ENCODE peak calls at places on chromosomes 16 and 17, in five cellular contexts. One of them, this sample, is unnamed.

GRCh38 chr17:37643829-37644228 is 583 bp upstream of the DDX52 start:
- DNase-seq in heart right ventricle: no peak
- DNase-seq in mucosa of descending colon: no peak
- DNase-seq in hepatocyte: peak
- DNase-seq in choroid plexus epithelial cell: no peak
- DNase-seq in this sample: no peak

GRCh38 chr17:76983075-76983411 is 114.8 kb downstream of the MGAT5B start:
- DNase-seq in heart right ventricle: no peak
- DNase-seq in mucosa of descending colon: no peak
- DNase-seq in hepatocyte: no peak
- DNase-seq in choroid plexus epithelial cell: no peak
- DNase-seq in this sample: no peak

GRCh38 chr17:39213852-39214251 is 11.9 kb downstream of the STAC2 start:
- DNase-seq in heart right ventricle: no peak
- DNase-seq in mucosa of descending colon: no peak
- DNase-seq in hepatocyte: peak
- DNase-seq in choroid plexus epithelial cell: peak
- DNase-seq in this sample: no peak

GRCh38 chr17:38674013-38674748 is 576 bp downstream of the EPOP start:
- DNase-seq in heart right ventricle: peak
- DNase-seq in mucosa of descending colon: peak
- DNase-seq in hepatocyte: peak
- DNase-seq in choroid plexus epithelial cell: no peak
- DNase-seq in this sample: no peak

GRCh38 chr16:64656471-64656870 is 465.4 kb downstream of the CDH11 start:
- DNase-seq in heart right ventricle: no peak
- DNase-seq in mucosa of descending colon: no peak
- DNase-seq in hepatocyte: no peak
- DNase-seq in choroid plexus epithelial cell: peak
- DNase-seq in this sample: no peak

GRCh38 chr16:64136314-64136713 is 985.5 kb downstream of the CDH11 start:
- DNase-seq in heart right ventricle: no peak
- DNase-seq in mucosa of descending colon: no peak
- DNase-seq in hepatocyte: no peak
- DNase-seq in choroid plexus epithelial cell: no peak
- DNase-seq in this sample: no peak

GRCh38 chr17:53626286-53626685 is 196.4 kb upstream of the KIF2B start:
- DNase-seq in heart right ventricle: no peak
- DNase-seq in mucosa of descending colon: no peak
- DNase-seq in hepatocyte: peak
- DNase-seq in choroid plexus epithelial cell: peak
- DNase-seq in this sample: peak

GRCh38 chr16:67398546-67399217 is 5.4 kb upstream of the TPPP3 start:
- DNase-seq in heart right ventricle: no peak
- DNase-seq in mucosa of descending colon: no peak
- DNase-seq in hepatocyte: no peak
- DNase-seq in choroid plexus epithelial cell: no peak
- DNase-seq in this sample: no peak

GRCh38 chr17:17439971-17440843 is 36.6 kb upstream of the MED9 start:
- DNase-seq in heart right ventricle: peak
- DNase-seq in mucosa of descending colon: peak
- DNase-seq in hepatocyte: peak
- DNase-seq in choroid plexus epithelial cell: peak
- DNase-seq in this sample: peak

GRCh38 chr16:12157510-12158093 is 181.1 kb downstream of the SNX29 start:
- DNase-seq in heart right ventricle: no peak
- DNase-seq in mucosa of descending colon: no peak
- DNase-seq in hepatocyte: no peak
- DNase-seq in choroid plexus epithelial cell: peak
- DNase-seq in this sample: peak

GRCh38 chr16:23959069-23959800 is 123.5 kb downstream of the PRKCB start:
- DNase-seq in heart right ventricle: no peak
- DNase-seq in mucosa of descending colon: no peak
- DNase-seq in hepatocyte: no peak
- DNase-seq in choroid plexus epithelial cell: no peak
- DNase-seq in this sample: no peak

GRCh38 chr16:27450836-27451341 is 48.9 kb downstream of the IL21R start:
- DNase-seq in heart right ventricle: no peak
- DNase-seq in mucosa of descending colon: peak
- DNase-seq in hepatocyte: no peak
- DNase-seq in choroid plexus epithelial cell: peak
- DNase-seq in this sample: peak

GRCh38 chr16:4494746-4495490 is 18.7 kb downstream of the HMOX2 start:
- DNase-seq in heart right ventricle: no peak
- DNase-seq in mucosa of descending colon: no peak
- DNase-seq in hepatocyte: no peak
- DNase-seq in choroid plexus epithelial cell: peak
- DNase-seq in this sample: peak

GRCh38 chr16:11203111-11203623 is 52.8 kb downstream of the SOCS1 start:
- DNase-seq in heart right ventricle: no peak
- DNase-seq in mucosa of descending colon: no peak
- DNase-seq in hepatocyte: no peak
- DNase-seq in choroid plexus epithelial cell: no peak
- DNase-seq in this sample: no peak

GRCh38 chr16:2977440-2977839 is 2.8 kb downstream of the PKMYT1 start:
- DNase-seq in heart right ventricle: no peak
- DNase-seq in mucosa of descending colon: peak
- DNase-seq in hepatocyte: no peak
- DNase-seq in choroid plexus epithelial cell: no peak
- DNase-seq in this sample: no peak

GRCh38 chr17:21373034-21373433 is 3.1 kb upstream of the KCNJ12 start:
- DNase-seq in heart right ventricle: no peak
- DNase-seq in mucosa of descending colon: no peak
- DNase-seq in hepatocyte: no peak
- DNase-seq in choroid plexus epithelial cell: no peak
- DNase-seq in this sample: no peak

GRCh38 chr16:85541619-85542547 is 71.2 kb upstream of the GSE1 start:
- DNase-seq in heart right ventricle: no peak
- DNase-seq in mucosa of descending colon: no peak
- DNase-seq in hepatocyte: no peak
- DNase-seq in choroid plexus epithelial cell: no peak
- DNase-seq in this sample: no peak

DNA sequence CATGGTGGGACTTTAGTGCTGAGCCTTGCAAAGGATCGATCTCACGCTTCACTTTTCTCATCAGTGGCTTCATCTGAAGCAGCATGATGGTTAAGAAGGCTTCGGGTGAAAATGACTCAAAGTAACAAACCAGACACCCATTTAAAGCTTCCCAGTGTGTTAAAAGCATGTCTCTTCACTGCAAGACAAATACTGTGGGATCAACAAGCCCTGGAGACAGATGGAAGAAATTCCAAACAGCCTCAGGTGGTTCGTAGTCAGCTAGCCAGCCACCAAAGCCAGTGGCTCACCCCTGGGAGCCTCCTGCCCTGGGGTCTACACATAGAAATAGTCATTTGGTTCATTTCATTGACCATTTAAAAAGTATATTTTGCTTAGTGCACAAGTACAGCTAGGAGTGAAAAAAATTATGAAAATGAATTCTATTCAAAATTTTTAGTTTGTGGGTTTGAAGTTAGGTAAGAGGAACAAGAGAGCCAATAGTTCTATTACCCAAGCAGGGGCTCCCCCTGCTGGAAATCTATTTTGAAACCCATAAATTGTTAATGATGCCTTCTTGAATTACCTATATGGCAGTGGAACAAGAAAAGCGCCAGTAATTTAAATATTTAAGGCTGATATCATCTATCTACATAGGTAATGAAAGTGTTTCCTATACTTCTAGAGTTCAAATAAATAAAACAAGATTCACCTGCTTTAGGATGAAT is 51.6 kb downstream of the PMP22 start:
- DNase-seq in heart right ventricle: no peak
- DNase-seq in mucosa of descending colon: no peak
- DNase-seq in hepatocyte: no peak
- DNase-seq in choroid plexus epithelial cell: peak
- DNase-seq in this sample: peak
- TF ChIP-seq CTCF in heart right ventricle: peak
- TF ChIP-seq CTCF in mucosa of descending colon: no peak
- TF ChIP-seq CTCF in hepatocyte: peak
- TF ChIP-seq CTCF in choroid plexus epithelial cell: peak
- TF ChIP-seq CTCF in this sample: peak

DNA sequence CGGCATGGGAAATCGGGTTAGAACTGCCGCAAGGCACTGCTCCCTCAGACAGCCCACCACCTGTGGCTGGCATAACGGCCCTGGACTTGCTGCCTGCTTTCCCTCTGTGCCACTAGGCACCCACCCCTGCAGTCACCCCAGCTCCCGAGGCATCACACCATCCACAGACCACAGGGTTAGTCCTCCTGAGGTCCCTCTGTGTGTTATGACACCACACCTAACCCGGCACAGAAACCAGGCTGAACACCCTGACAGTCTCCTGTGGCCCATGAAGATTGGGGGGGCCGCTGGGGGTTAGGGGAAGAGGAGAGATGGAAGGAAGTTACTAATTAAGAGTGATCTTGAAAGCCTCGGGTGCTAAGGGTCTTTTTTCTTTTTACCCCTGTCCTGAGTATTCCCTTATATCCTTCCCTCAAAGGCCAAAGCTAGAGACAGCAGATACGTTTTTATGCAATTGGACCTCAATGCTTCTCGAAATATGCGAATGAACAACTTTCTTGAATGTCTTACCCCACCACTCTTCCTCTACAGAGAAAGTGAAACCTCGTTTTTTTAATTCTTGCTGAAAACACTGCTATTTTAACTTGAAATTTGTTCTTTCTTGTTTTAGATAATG is 7.0 kb downstream of the CYTH1 start:
- DNase-seq in heart right ventricle: no peak
- DNase-seq in mucosa of descending colon: no peak
- DNase-seq in hepatocyte: no peak
- DNase-seq in choroid plexus epithelial cell: no peak
- DNase-seq in this sample: no peak
- H3K4me3 ChIP-seq in heart right ventricle: no peak
- H3K4me3 ChIP-seq in mucosa of descending colon: no peak
- H3K4me3 ChIP-seq in hepatocyte: no peak
- H3K4me3 ChIP-seq in choroid plexus epithelial cell: no peak
- H3K4me3 ChIP-seq in this sample: no peak

DNA sequence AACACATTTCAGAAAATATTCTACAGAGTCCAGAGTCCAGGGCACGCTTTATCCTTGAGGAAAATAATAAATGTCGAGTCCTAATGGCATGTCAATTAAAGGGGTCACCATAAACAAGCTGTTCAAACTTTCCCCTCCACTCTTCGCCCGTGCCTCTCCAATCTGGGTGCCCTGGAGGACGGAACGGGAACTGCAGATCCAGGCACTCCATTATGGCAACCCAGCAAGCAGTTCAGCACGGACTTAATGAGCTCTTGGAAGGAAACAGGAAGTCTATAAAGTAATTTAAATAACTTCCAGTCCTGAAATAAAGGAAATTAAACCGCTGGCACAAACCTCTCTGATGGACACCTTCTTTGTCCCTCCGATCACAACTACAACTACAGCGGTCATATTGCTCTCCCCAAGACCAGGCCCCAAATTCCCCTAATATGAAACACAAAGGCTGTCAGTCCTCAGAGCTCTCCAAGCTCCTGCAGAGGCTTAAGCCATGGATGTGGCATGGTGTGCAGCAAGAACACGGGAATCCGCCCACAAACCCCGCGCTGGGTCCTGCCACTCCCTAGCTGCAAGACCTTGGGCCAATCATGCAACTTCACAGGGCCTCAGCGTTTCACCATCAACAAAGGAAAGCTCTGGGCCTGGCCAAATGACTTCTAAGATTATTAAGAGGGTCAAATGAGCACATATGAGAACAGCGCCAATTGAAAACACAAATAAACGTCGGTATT is 52.6 kb downstream of the ZFHX3 start:
- DNase-seq in heart right ventricle: no peak
- DNase-seq in mucosa of descending colon: peak
- DNase-seq in hepatocyte: no peak
- DNase-seq in choroid plexus epithelial cell: no peak
- DNase-seq in this sample: no peak
- TF ChIP-seq CTCF in heart right ventricle: peak
- TF ChIP-seq CTCF in mucosa of descending colon: no peak
- TF ChIP-seq CTCF in hepatocyte: peak
- TF ChIP-seq CTCF in choroid plexus epithelial cell: peak
- TF ChIP-seq CTCF in this sample: peak

GRCh38 chr16:19858654-19859018 is 26.0 kb downstream of the GPRC5B start:
- DNase-seq in heart right ventricle: no peak
- DNase-seq in mucosa of descending colon: no peak
- DNase-seq in hepatocyte: no peak
- DNase-seq in choroid plexus epithelial cell: no peak
- DNase-seq in this sample: no peak

GRCh38 chr16:19859166-19859565 is 25.5 kb downstream of the GPRC5B start:
- DNase-seq in heart right ventricle: no peak
- DNase-seq in mucosa of descending colon: no peak
- DNase-seq in hepatocyte: no peak
- DNase-seq in choroid plexus epithelial cell: no peak
- DNase-seq in this sample: no peak

GRCh38 chr16:19860146-19861030 is 24.3 kb downstream of the GPRC5B start:
- DNase-seq in heart right ventricle: no peak
- DNase-seq in mucosa of descending colon: no peak
- DNase-seq in hepatocyte: peak
- DNase-seq in choroid plexus epithelial cell: peak
- DNase-seq in this sample: no peak

GRCh38 chr16:19861069-19861468 is 23.6 kb downstream of the GPRC5B start:
- DNase-seq in heart right ventricle: no peak
- DNase-seq in mucosa of descending colon: no peak
- DNase-seq in hepatocyte: no peak
- DNase-seq in choroid plexus epithelial cell: no peak
- DNase-seq in this sample: no peak

DNA sequence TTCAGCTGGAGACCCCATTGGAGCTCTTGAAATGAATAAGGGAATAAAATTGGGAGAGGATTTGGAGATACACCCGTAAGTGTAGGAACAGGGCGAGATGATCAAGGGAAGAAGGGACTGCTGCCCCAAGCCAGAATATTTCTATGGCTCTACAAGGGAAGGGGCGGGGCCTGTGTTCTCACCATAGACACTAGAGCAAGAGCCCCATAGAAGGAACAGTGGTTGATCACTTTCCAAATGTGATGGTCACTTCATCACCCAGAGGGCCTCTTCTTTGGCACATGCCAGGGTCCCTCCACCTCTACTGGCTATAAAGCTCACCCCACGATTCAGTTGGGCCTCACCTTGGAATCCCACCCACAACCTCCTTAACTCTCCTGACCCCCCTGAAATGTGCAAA is 25.0 kb downstream of the GPRC5B start:
- DNase-seq in heart right ventricle: no peak
- DNase-seq in mucosa of descending colon: no peak
- DNase-seq in hepatocyte: no peak
- DNase-seq in choroid plexus epithelial cell: no peak
- DNase-seq in this sample: no peak
- H3K4me3 ChIP-seq in heart right ventricle: no peak
- H3K4me3 ChIP-seq in mucosa of descending colon: no peak
- H3K4me3 ChIP-seq in hepatocyte: no peak
- H3K4me3 ChIP-seq in choroid plexus epithelial cell: no peak
- H3K4me3 ChIP-seq in this sample: no peak

DNA sequence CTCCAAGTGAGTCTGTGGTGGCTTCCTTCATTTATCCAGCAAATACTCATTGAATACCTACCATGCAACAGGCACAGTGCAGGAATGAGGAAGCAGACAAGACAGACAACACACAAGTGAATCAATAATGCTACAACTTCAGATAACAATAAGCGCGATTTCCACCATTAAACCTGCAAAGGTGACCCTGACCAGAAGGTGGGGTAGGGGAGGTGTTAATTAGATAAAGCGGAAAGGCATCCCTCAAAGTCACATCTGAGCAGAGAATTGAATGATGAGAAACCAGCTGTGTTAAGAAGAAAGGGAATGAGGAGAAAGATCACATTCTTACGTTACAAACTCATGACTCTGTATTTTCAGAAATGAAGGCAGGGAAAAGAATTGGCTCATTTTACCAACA is 26.3 kb downstream of the ZZEF1 start:
- DNase-seq in heart right ventricle: no peak
- DNase-seq in mucosa of descending colon: no peak
- DNase-seq in hepatocyte: no peak
- DNase-seq in choroid plexus epithelial cell: no peak
- DNase-seq in this sample: no peak
- TF ChIP-seq CTCF in heart right ventricle: no peak
- TF ChIP-seq CTCF in mucosa of descending colon: no peak
- TF ChIP-seq CTCF in hepatocyte: peak
- TF ChIP-seq CTCF in choroid plexus epithelial cell: no peak
- TF ChIP-seq CTCF in this sample: no peak

This sample was measured in fibroblast of mammary gland.